ENCODE peak calls at places on chromosomes 12 and 14, in five cellular contexts. U is endothelial cell; I is stimulated activated naive B cell treated with anti-CD40 and anti-IgM and Interleukin-4, amounts not matched to agents 10 μg/mL and 1 μg/mL and 100 μg/mL, for 72 hours; D is NCI-H146; F is Calu3. S is an unnamed sample.

GRCh38 chr12:3545121-3545796 is 54.3 kb downstream of the PRMT8 start:
- DNase-seq in U (no peak), I (no peak), D (no peak), F (no peak), S (no peak)

GRCh38 chr12:49777800-49778748 is 36.7 kb downstream of the TMBIM6 start:
- DNase-seq in U (peak; percentile 72), I (peak; percentile 35), D (peak; percentile 62), F (peak; percentile 84), S (no peak)

GRCh38 chr14:101402936-101403660 is 158.2 kb upstream of the DIO3 start:
- DNase-seq in U (no peak), I (no peak), D (no peak), F (no peak), S (no peak)

GRCh38 chr12:95396849-95397498 is 77.0 kb upstream of the METAP2 start:
- DNase-seq in U (no peak), I (no peak), D (no peak), F (no peak), S (no peak)

GRCh38 chr14:72745546-72745945 is 148.4 kb downstream of the DPF3 start:
- DNase-seq in U (no peak), I (no peak), D (no peak), F (no peak), S (no peak)

GRCh38 chr12:16323010-16323409 is 24.4 kb upstream of the MGST1 start:
- DNase-seq in U (no peak), I (no peak), D (peak; percentile 19), F (no peak), S (no peak)

GRCh38 chr14:100472094-100472455 is 115.1 kb downstream of the BEGAIN start:
- DNase-seq in U (no peak), I (no peak), D (peak; percentile 93), F (no peak), S (no peak)

GRCh38 chr14:24741871-24742270 is 107.9 kb upstream of the GZMB start:
- DNase-seq in U (no peak), I (no peak), D (no peak), F (no peak), S (no peak)

GRCh38 chr14:97266653-97267052 is 469.5 kb downstream of the VRK1 start:
- DNase-seq in U (no peak), I (no peak), D (no peak), F (no peak), S (no peak)

S was measured in GM12864.